ENCODE peak calls at places on chromosome 22, in seven cellular contexts. Q is heart left ventricle, Y is thyroid gland, W is tibial artery, X is esophagus squamous epithelium, R is ovary, I is MM.1S. N is an unnamed sample. For H3K4me1, the result is how much of the 10 kb centered on the place peaks cover.

GRCh38 chr22:32123657-32124056 is 35.4 kb downstream of the C22orf42 start:
- DNase-seq in Q (no peak), Y (no peak), W (no peak), X (no peak), R (no peak), I (no peak), N (no peak)

GRCh38 chr22:49155809-49156580 is 671.7 kb downstream of the BRD1 start:
- DNase-seq in Q (peak), Y (no peak), W (peak), X (no peak), R (no peak), I (no peak), N (no peak)

GRCh38 chr22:36334838-36335603 is 52.7 kb downstream of the MYH9 start:
- DNase-seq in Q (no peak), Y (peak), W (no peak), X (no peak), R (no peak), I (no peak), N (peak)

GRCh38 chr22:48588151-48588880 is 1239.4 kb downstream of the BRD1 start:
- DNase-seq in Q (peak), Y (no peak), W (no peak), X (no peak), R (no peak), I (no peak), N (no peak)

GRCh38 chr22:35322126-35322525 is 22.4 kb downstream of the TOM1 start:
- DNase-seq in Q (peak), Y (no peak), W (no peak), X (no peak), R (no peak), I (no peak), N (no peak)

GRCh38 chr22:40487663-40488249 is 117.4 kb downstream of the SGSM3 start:
- DNase-seq in Q (no peak), Y (no peak), W (no peak), X (no peak), R (no peak), I (peak), N (no peak)

GRCh38 chr22:18035740-18036139 is 11.4 kb upstream of the MICAL3 start:
- DNase-seq in Q (no peak), Y (peak), W (no peak), X (no peak), R (no peak), I (no peak), N (no peak)

GRCh38 chr22:36331912-36332622 is 55.7 kb downstream of the MYH9 start:
- DNase-seq in Q (peak), Y (peak), W (peak), X (no peak), R (peak), I (peak), N (peak)

GRCh38 chr22:46081036-46081830 is 69.1 kb upstream of the PPARA start:
- DNase-seq in Q (peak), Y (no peak), W (peak), X (no peak), R (no peak), I (no peak), N (no peak)

GRCh38 chr22:27443315-27443714 is 358.2 kb downstream of the MN1 start:
- DNase-seq in Q (no peak), Y (no peak), W (no peak), X (no peak), R (no peak), I (no peak), N (no peak)

GRCh38 chr22:32720924-32721323 is 80.6 kb upstream of the TIMP3 start:
- DNase-seq in Q (no peak), Y (no peak), W (no peak), X (no peak), R (no peak), I (no peak), N (no peak)

GRCh38 chr22:40326905-40327735 is 19.2 kb upstream of the ADSL start:
- DNase-seq in Q (no peak), Y (no peak), W (no peak), X (no peak), R (no peak), I (no peak), N (peak)

GRCh38 chr22:49155039-49155808 is 672.4 kb downstream of the BRD1 start:
- DNase-seq in Q (peak), Y (no peak), W (no peak), X (no peak), R (no peak), I (no peak), N (no peak)

GRCh38 chr22:22884010-22884887 is 3.4 kb upstream of the IGLL5 start:
- DNase-seq in Q (no peak), Y (peak), W (peak), X (no peak), R (no peak), I (peak), N (no peak)

GRCh38 chr22:28002181-28002700 is 83.2 kb upstream of the PITPNB start:
- DNase-seq in Q (no peak), Y (no peak), W (no peak), X (no peak), R (no peak), I (no peak), N (no peak)

GRCh38 chr22:48332438-48333322 is 1495.0 kb downstream of the BRD1 start:
- DNase-seq in Q (peak), Y (no peak), W (no peak), X (no peak), R (no peak), I (no peak), N (no peak)

GRCh38 chr22:49018601-49019000 is 809.1 kb downstream of the BRD1 start:
- DNase-seq in Q (peak), Y (no peak), W (peak), X (no peak), R (peak), I (no peak), N (no peak)

GRCh38 chr22:48612077-48612995 is 1215.3 kb downstream of the BRD1 start:
- DNase-seq in Q (peak), Y (no peak), W (no peak), X (no peak), R (no peak), I (no peak), N (no peak)

GRCh38 chr22:17366830-17367229 is 2.4 kb upstream of the CECR2 start:
- DNase-seq in Q (peak), Y (no peak), W (no peak), X (no peak), R (peak), I (no peak), N (no peak)

GRCh38 chr22:48739348-48740085 is 1088.2 kb downstream of the BRD1 start:
- DNase-seq in Q (peak), Y (no peak), W (peak), X (no peak), R (peak), I (no peak), N (no peak)

GRCh38 chr22:39439170-39439569 is 17.6 kb upstream of the MGAT3 start:
- DNase-seq in Q (no peak), Y (no peak), W (no peak), X (no peak), R (no peak), I (no peak), N (no peak)

GRCh38 chr22:45770506-45770905 is 98.9 kb downstream of the ATXN10 start:
- DNase-seq in Q (no peak), Y (no peak), W (no peak), X (no peak), R (no peak), I (no peak), N (no peak)

GRCh38 chr22:32617271-32617670 is 142.7 kb downstream of the FBXO7 start:
- DNase-seq in Q (no peak), Y (no peak), W (no peak), X (no peak), R (no peak), I (no peak), N (peak)

GRCh38 chr22:29260601-29261315 is 7.0 kb downstream of the RHBDD3 start:
- DNase-seq in Q (no peak), Y (no peak), W (no peak), X (no peak), R (no peak), I (no peak), N (no peak)

GRCh38 chr22:47148510-47148909 is 386.1 kb downstream of the TBC1D22A start:
- DNase-seq in Q (no peak), Y (no peak), W (no peak), X (no peak), R (no peak), I (no peak), N (no peak)

GRCh38 chr22:46050916-46051614 is 74.1 kb upstream of the WNT7B start:
- DNase-seq in Q (no peak), Y (no peak), W (peak), X (no peak), R (peak), I (no peak), N (no peak)

GRCh38 chr22:45584121-45584570 is 81.5 kb downstream of the FBLN1 start:
- DNase-seq in Q (no peak), Y (no peak), W (no peak), X (no peak), R (no peak), I (no peak), N (no peak)

GRCh38 chr22:32839776-32840571 is 38.5 kb downstream of the TIMP3 start:
- DNase-seq in Q (no peak), Y (peak), W (no peak), X (no peak), R (peak), I (no peak), N (no peak)

GRCh38 chr22:35126993-35127392 is 61.0 kb downstream of the ISX start:
- DNase-seq in Q (no peak), Y (no peak), W (no peak), X (no peak), R (no peak), I (peak), N (no peak)

GRCh38 chr22:24271406-24271760 is 752 bp downstream of the SPECC1L start:
- DNase-seq in Q (no peak), Y (peak), W (peak), X (no peak), R (no peak), I (no peak), N (no peak)

GRCh38 chr22:24270556-24271405 is at the start of gene SPECC1L:
- DNase-seq in Q (peak), Y (peak), W (peak), X (peak), R (peak), I (peak), N (peak)

DNA sequence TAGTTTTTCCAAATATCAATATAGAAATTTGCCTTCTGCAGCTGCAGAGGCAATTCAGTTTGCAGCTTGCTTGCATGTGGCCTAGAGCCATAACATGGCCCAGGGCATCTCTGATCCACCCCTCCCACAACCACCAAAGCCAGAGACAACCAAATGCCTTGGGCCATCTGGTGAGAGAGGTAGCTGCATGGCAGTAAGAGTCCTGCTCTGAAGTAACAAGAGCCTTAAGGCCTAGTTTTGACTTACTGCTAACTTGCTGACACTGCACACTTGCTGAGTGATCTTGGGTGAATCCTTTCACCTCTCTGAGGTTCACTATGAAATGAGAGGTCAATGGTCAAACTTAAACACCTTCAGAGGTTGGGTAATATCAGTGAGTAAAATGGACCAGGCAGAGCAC is 4.9 kb upstream of the SPECC1L start:
- DNase-seq in Q (no peak), Y (no peak), W (no peak), X (no peak), R (no peak), I (peak), N (no peak)
- TF ChIP-seq CTCF in Q (no peak), Y (no peak), W (no peak), X (no peak), R (no peak), I (no peak), N (no peak)

GRCh38 chr22:44357962-44358553 is 45.3 kb upstream of the SHISAL1 start:
- DNase-seq in Q (peak), Y (peak), W (no peak), X (no peak), R (peak), I (no peak), N (no peak)
- H3K4me1 ChIP-seq in Q (under half), Y (under half), W (under half), X (under half), R (under half), I (under half), N (under half)

GRCh38 chr22:20084547-20085413 is 4.7 kb downstream of the DGCR8 start:
- DNase-seq in Q (no peak), Y (peak), W (no peak), X (no peak), R (no peak), I (no peak), N (no peak)
- TF ChIP-seq CTCF in Q (peak), Y (peak), W (no peak), X (no peak), R (no peak), I (peak), N (no peak)

DNA sequence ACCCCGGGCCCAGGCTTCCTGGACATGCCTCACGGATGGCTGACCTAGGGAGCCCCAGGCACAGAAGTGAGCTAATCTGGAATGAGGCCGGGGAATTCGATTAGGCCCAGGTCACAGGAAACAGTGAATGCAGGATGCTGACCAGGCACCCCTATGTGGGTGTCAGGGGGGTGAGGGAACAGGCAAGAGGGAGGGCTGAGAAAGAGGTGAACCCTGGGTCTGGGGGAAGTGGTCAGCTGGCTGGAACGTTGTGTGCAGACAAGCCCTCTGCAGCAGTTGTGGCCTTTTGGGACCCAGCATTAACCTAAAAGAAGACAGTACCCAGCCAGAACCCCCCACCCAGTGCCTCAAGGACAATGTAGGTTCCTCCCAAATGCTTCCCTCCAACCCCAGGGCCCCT is 8.1 kb downstream of the SERHL2 start:
- DNase-seq in Q (no peak), Y (no peak), W (no peak), X (no peak), R (no peak), I (no peak), N (no peak)
- H3K4me1 ChIP-seq in Q (under half), Y (under half), W (under half), X (under half), R (under half), I (under half), N (under half)

GRCh38 chr22:19105867-19106802 is 16.1 kb downstream of the DGCR2 start:
- DNase-seq in Q (peak), Y (no peak), W (no peak), X (no peak), R (no peak), I (no peak), N (no peak)
- TF ChIP-seq CTCF in Q (peak), Y (peak), W (no peak), X (no peak), R (no peak), I (peak), N (no peak)

GRCh38 chr22:50268655-50269113 is 1.5 kb downstream of the MAPK11 start:
- DNase-seq in Q (no peak), Y (peak), W (no peak), X (no peak), R (peak), I (no peak), N (peak)
- H3K4me1 ChIP-seq in Q (half or more), Y (under half), W (under half), X (under half), R (under half), I (under half), N (under half)

GRCh38 chr22:19973551-19974183 is 32.0 kb upstream of the TXNRD2 start:
- DNase-seq in Q (no peak), Y (no peak), W (no peak), X (no peak), R (no peak), I (no peak), N (no peak)

GRCh38 chr22:19974935-19975706 is 33.5 kb upstream of the TXNRD2 start:
- DNase-seq in Q (no peak), Y (no peak), W (no peak), X (no peak), R (no peak), I (no peak), N (no peak)

GRCh38 chr22:19975707-19976035 is 34.1 kb upstream of the TXNRD2 start:
- DNase-seq in Q (no peak), Y (no peak), W (no peak), X (no peak), R (no peak), I (no peak), N (no peak)

GRCh38 chr22:19972652-19973550 is 31.3 kb upstream of the TXNRD2 start:
- DNase-seq in Q (no peak), Y (no peak), W (no peak), X (no peak), R (no peak), I (no peak), N (no peak)

DNA sequence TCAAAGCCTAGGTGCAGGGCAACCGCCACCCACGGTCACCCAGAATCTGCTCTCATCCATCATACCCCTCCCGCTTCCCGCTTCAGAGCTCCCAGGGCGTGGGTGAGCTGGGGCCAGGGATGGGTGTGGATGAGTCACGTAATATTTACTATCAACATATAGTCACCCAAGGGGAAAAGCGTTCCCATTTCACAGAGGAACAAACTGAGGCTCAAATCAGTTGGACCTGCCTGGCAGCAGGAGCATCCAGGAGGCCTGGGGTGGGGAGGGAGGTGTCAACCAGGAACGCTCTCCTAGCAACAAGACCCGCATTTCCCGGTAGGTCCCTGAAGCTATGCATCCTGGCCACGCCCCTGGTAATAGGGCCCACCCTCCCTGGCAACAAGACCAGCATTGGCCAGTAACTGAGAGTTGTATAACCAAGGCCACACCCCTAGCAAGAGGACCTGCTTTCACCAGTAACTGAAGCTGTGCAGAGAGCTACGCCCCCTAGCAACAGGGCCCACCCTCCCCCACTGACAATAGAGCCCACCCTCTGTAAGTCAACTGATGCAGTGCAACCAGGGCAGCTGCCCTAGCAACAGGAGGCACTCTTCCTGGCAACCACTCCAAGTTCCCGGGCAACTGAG is 32.7 kb upstream of the TXNRD2 start:
- DNase-seq in Q (no peak), Y (no peak), W (peak), X (no peak), R (no peak), I (peak), N (no peak)
- TF ChIP-seq CTCF in Q (no peak), Y (no peak), W (no peak), X (no peak), R (no peak), I (no peak), N (no peak)

GRCh38 chr22:30295576-30295975 is 6.3 kb upstream of the CASTOR1 start:
- DNase-seq in Q (no peak), Y (peak), W (no peak), X (no peak), R (no peak), I (no peak), N (no peak)
- H3K4me1 ChIP-seq in Q (under half), Y (half or more), W (under half), X (half or more), R (under half), I (under half), N (under half)

GRCh38 chr22:21642584-21643448 is 714 bp downstream of the SDF2L1 start:
- DNase-seq in Q (peak), Y (peak), W (no peak), X (no peak), R (peak), I (peak), N (no peak)

GRCh38 chr22:21640810-21641209 is 1.3 kb upstream of the SDF2L1 start:
- DNase-seq in Q (no peak), Y (no peak), W (no peak), X (no peak), R (no peak), I (no peak), N (no peak)

GRCh38 chr22:21641795-21642583 is at the start of gene SDF2L1:
- DNase-seq in Q (peak), Y (peak), W (peak), X (peak), R (peak), I (peak), N (peak)

GRCh38 chr22:21639359-21639758 is 2.7 kb upstream of the SDF2L1 start:
- DNase-seq in Q (no peak), Y (no peak), W (no peak), X (no peak), R (no peak), I (no peak), N (no peak)

DNA sequence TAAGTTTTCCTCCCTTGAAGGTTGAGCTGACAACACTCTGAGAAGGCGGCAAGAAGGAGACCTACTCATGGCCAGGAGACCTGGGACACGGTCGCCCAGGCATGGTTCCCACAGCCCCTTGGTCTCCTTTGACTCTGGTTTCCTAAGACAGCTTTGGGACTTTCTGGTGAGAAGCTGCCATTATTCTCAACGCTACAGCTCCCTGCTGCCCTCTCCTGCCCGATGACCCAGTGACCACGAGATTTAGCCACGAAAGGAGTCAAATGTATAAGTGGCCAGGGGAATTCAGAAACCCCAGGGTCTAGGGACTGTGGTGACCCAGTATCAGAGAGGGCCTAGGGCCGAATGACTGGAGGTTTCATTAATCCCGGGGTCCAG is 696 bp upstream of the SDF2L1 start:
- DNase-seq in Q (no peak), Y (peak), W (peak), X (no peak), R (peak), I (no peak), N (no peak)
- TF ChIP-seq CTCF in Q (peak), Y (peak), W (peak), X (no peak), R (no peak), I (peak), N (no peak)

GRCh38 chr22:38029370-38029769 is 27.8 kb upstream of the PICK1 start:
- DNase-seq in Q (no peak), Y (no peak), W (no peak), X (no peak), R (no peak), I (no peak), N (no peak)
- H3K4me1 ChIP-seq in Q (under half), Y (under half), W (under half), X (under half), R (under half), I (under half), N (under half)